ENCODE peak calls at places on chromosome 11, in seven cellular contexts. Z is colonic mucosa, X is adipocyte, A is uterus, B is tibial artery, K is esophagus squamous epithelium, N is fibroblast of lung. W is an unnamed sample.

GRCh38 chr11:95570845-95571244 is 218.7 kb downstream of the FAM76B start:
- DNase-seq in B (no peak), Z (no peak), N (no peak), A (no peak), K (no peak), X (no peak), W (no peak)

GRCh38 chr11:32385998-32386397 is 49.3 kb downstream of the WT1 start:
- DNase-seq in K (no peak), B (no peak), N (peak; percentile 37), X (peak; percentile 9), A (peak; percentile 61), Z (peak; percentile 20), W (no peak)

GRCh38 chr11:64762916-64763803 is 3.4 kb upstream of the PYGM start:
- DNase-seq in A (no peak), X (no peak), N (peak; percentile 83), K (no peak), Z (no peak), B (peak; percentile 63), W (peak; percentile 29)

GRCh38 chr11:58771458-58771855 is 39.7 kb upstream of the GLYAT start:
- DNase-seq in K (no peak), A (no peak), Z (no peak), X (no peak), B (no peak), N (no peak), W (no peak)

GRCh38 chr11:106021181-106021966 is 666 bp downstream of the MSANTD4 start:
- DNase-seq in K (no peak), X (peak; percentile 91), B (no peak), Z (no peak), A (no peak), N (peak; percentile 8), W (no peak)

GRCh38 chr11:123152951-123153350 is 42.1 kb downstream of the CLMP start:
- DNase-seq in X (peak; percentile 75), K (no peak), Z (no peak), B (no peak), N (no peak), A (no peak), W (no peak)

GRCh38 chr11:106950067-106950491 is 68.2 kb downstream of the GUCY1A2 start:
- DNase-seq in Z (no peak), B (no peak), K (no peak), A (no peak), X (no peak), N (no peak), W (no peak)

GRCh38 chr11:86513746-86514373 is 139.2 kb downstream of the CCDC81 start:
- DNase-seq in K (no peak), N (no peak), Z (no peak), B (no peak), X (no peak), A (no peak), W (no peak)

GRCh38 chr11:86182976-86183584 is 61.5 kb upstream of the EED start:
- DNase-seq in N (peak; percentile 45), K (no peak), B (no peak), Z (peak; percentile 64), X (no peak), A (no peak), W (peak; percentile 64)

GRCh38 chr11:126834149-126834548 is 166.4 kb downstream of the KIRREL3 start:
- DNase-seq in A (no peak), N (peak; percentile 97), B (no peak), K (no peak), Z (no peak), X (peak; percentile 79), W (no peak)

GRCh38 chr11:129950319-129951034 is 52.2 kb downstream of the PRDM10 start:
- DNase-seq in B (no peak), Z (peak; percentile 49), N (peak; percentile 69), A (peak; percentile 24), X (no peak), K (no peak), W (peak; percentile 40)

GRCh38 chr11:127789887-127790286 is 789.3 kb upstream of the KIRREL3 start:
- DNase-seq in N (peak; percentile 1), B (no peak), Z (peak; percentile 33), A (no peak), X (peak; percentile 1), K (no peak), W (peak; percentile 71)

GRCh38 chr11:59012942-59013256 is 73.2 kb upstream of the GLYATL1B start:
- DNase-seq in X (no peak), K (no peak), Z (no peak), N (no peak), B (no peak), A (no peak), W (no peak)

GRCh38 chr11:65655570-65656332 is 7.0 kb downstream of the RELA start:
- DNase-seq in N (no peak), Z (no peak), B (no peak), A (peak; percentile 18), X (no peak), K (no peak), W (no peak)

GRCh38 chr11:119000906-119001305 is 3.0 kb downstream of the CENATAC start:
- DNase-seq in X (peak; percentile 17), N (peak; percentile 53), A (no peak), K (no peak), B (no peak), Z (no peak), W (no peak)

GRCh38 chr11:72730243-72730642 is 22.0 kb downstream of the ARAP1 start:
- DNase-seq in N (no peak), X (no peak), A (no peak), B (no peak), K (no peak), Z (no peak), W (no peak)

GRCh38 chr11:29432719-29433325 is 584.0 kb downstream of the KCNA4 start:
- DNase-seq in B (no peak), X (peak; percentile 67), Z (no peak), N (no peak), K (no peak), A (no peak), W (no peak)

GRCh38 chr11:20360650-20361049 is 2.9 kb upstream of the HTATIP2 start:
- DNase-seq in A (no peak), Z (no peak), N (peak; percentile 16), B (no peak), X (no peak), K (no peak), W (no peak)

GRCh38 chr11:65551572-65552398 is 6.4 kb downstream of the LTBP3 start:
- DNase-seq in A (no peak), X (peak; percentile 52), Z (peak; percentile 91), B (no peak), N (no peak), K (no peak), W (peak; percentile 94)

GRCh38 chr11:124199702-124200101 is 16.6 kb downstream of the OR10D3 start:
- DNase-seq in A (no peak), N (peak; percentile 30), X (peak; percentile 5), Z (no peak), K (no peak), B (no peak), W (no peak)

GRCh38 chr11:117442049-117442868 is 114.6 kb downstream of the CEP164 start:
- DNase-seq in X (no peak), B (no peak), Z (no peak), K (no peak), A (no peak), N (no peak), W (no peak)
- H3K4me3 ChIP-seq in X (no peak overlapping the region), B (no peak overlapping the region), Z (no peak overlapping the region), K (no peak overlapping the region), A (no peak overlapping the region), N (no peak overlapping the region), W (no peak overlapping the region)

GRCh38 chr11:67558084-67558772 is 25.4 kb upstream of the GSTP1 start:
- DNase-seq in N (peak; percentile 23), Z (peak; percentile 80), K (no peak), X (no peak), A (no peak), B (no peak), W (peak; percentile 72)
- H3K4me3 ChIP-seq in N (no peak overlapping the region), Z (no peak overlapping the region), K (peak overlapping the region; percentile 10), X (no peak overlapping the region), A (no peak overlapping the region), B (peak overlapping the region; percentile 28), W (no peak overlapping the region)

GRCh38 chr11:102882389-102883024 is 7.7 kb upstream of the MMP12 start:
- DNase-seq in Z (no peak), X (peak; percentile 59), K (no peak), N (peak; percentile 51), B (no peak), A (no peak), W (no peak)
- H3K4me3 ChIP-seq in Z (no peak overlapping the region), X (peak overlapping the region; percentile 35), K (no peak overlapping the region), N (no peak overlapping the region), B (no peak overlapping the region), A (no peak overlapping the region), W (no peak overlapping the region)

GRCh38 chr11:1845571-1846452 is 7.0 kb downstream of the TNNI2 start:
- DNase-seq in A (no peak), N (no peak), B (no peak), Z (no peak), X (no peak), K (no peak), W (no peak)
- H3K4me3 ChIP-seq in A (no peak overlapping the region), N (no peak overlapping the region), B (no peak overlapping the region), Z (no peak overlapping the region), X (no peak overlapping the region), K (no peak overlapping the region), W (no peak overlapping the region)

GRCh38 chr11:125627236-125627910 is 2.4 kb downstream of the CHEK1 start:
- DNase-seq in K (no peak), B (no peak), N (peak; percentile 62), X (peak; percentile 27), Z (no peak), A (no peak), W (no peak)
- H3K4me3 ChIP-seq in K (peak overlapping the region; percentile 84), B (no peak overlapping the region), N (peak overlapping the region; percentile 74), X (peak overlapping the region; percentile 83), Z (no peak overlapping the region), A (no peak overlapping the region), W (no peak overlapping the region)

DNA sequence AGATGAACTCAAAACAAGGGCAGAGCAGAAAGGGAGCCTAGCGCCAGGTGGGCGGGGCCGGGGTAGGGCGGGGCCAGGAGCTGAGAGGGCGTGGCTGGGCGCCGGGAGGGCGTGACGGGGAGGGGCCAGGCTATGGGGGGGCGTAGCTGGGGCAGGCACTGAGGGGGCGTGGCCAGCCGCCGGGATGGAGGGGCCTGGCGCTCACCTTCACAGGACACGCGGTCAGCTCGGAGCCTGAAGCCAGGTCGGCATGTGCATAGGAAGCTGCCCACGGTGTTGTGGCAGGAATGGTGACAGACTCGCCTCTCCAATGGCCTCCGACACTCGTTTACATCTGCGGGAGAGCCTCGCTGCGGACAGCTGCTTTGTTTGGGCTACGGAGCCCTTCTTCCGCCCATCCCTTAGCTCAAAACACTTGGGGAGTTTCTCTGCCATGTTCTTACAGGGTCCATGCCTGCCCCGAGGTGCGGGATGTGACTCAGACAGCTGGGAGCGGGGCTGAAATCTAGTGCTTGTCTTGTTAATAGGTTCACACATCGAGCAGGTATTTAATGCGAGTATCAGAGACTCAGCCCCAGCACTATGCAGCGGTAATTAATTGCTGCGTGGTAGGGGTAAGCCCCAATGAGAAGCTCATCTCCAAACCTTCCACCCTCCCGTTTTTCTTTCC is 13.4 kb downstream of the VWCE start:
- DNase-seq in N (peak; percentile 22), K (no peak), A (peak; percentile 48), X (peak; percentile 59), Z (peak; percentile 83), B (no peak), W (peak; percentile 77)
- H3K4me3 ChIP-seq in N (no peak overlapping the region), K (peak overlapping the region; percentile 53), A (no peak overlapping the region), X (no peak overlapping the region), Z (peak overlapping the region; percentile 22), B (no peak overlapping the region), W (no peak overlapping the region)

DNA sequence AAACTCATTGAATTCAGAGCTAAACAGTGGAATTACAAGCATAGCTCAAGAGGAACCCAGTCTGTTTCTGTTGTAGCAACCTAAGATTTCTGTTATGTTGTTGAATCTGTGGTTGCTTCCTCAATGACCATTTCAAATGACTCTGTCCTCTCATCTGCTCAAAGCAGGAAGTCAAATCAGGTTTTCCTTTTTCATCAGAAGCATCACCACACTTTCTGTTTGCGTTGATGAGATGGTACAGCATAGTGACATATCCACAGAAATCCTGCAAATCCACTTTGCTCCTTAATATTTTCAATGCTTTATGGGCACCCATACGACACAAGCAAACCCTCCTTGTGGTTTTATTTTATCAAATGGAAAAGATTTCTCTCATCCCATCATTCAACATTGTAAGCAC is 12.6 kb upstream of the UCP2 start:
- DNase-seq in Z (no peak), A (no peak), B (no peak), X (no peak), N (no peak), K (no peak), W (no peak)
- H3K4me3 ChIP-seq in Z (no peak overlapping the region), A (no peak overlapping the region), B (no peak overlapping the region), X (no peak overlapping the region), N (no peak overlapping the region), K (no peak overlapping the region), W (no peak overlapping the region)